ENCODE peak calls at places on chromosomes 16 and 17, in six cellular contexts. K is tibial nerve; M is CD8-positive, alpha-beta T cell; Q is HCT116; N is aorta; C is HFF-Myc. S is an unnamed sample.

GRCh38 chr16:51831595-51832352 is 680.7 kb upstream of the SALL1 start:
- DNase-seq in K (no peak), M (no peak), N (no peak), Q (no peak), C (no peak), S (no peak)

GRCh38 chr16:89006036-89006752 is 29.2 kb upstream of the CBFA2T3 start:
- DNase-seq in K (no peak), Q (no peak), C (no peak), N (peak), M (no peak), S (peak)

GRCh38 chr16:69865701-69866100 is 85.4 kb upstream of the CLEC18A start:
- DNase-seq in K (no peak), N (no peak), Q (no peak), M (no peak), C (no peak), S (no peak)

GRCh38 chr17:7476951-7477350 is 2.5 kb downstream of the ZBTB4 start:
- DNase-seq in Q (no peak), C (no peak), K (no peak), N (no peak), M (no peak), S (no peak)

GRCh38 chr17:75069783-75070182 is 18.0 kb upstream of the SLC16A5 start:
- DNase-seq in M (no peak), Q (no peak), K (no peak), N (peak), C (no peak), S (no peak)

GRCh38 chr17:957856-958421 is 21.6 kb downstream of the NXN start:
- DNase-seq in Q (no peak), K (no peak), N (peak), C (no peak), M (no peak), S (no peak)

GRCh38 chr16:13961099-13961811 is 41.3 kb downstream of the ERCC4 start:
- DNase-seq in Q (no peak), N (no peak), K (no peak), M (no peak), C (peak), S (no peak)

GRCh38 chr16:87416826-87417471 is 24.8 kb downstream of the MAP1LC3B start:
- DNase-seq in Q (no peak), N (peak), C (no peak), K (no peak), M (no peak), S (peak)

GRCh38 chr17:42548070-42548837 is 4.5 kb upstream of the HSD17B1 start:
- DNase-seq in Q (no peak), C (no peak), N (peak), K (no peak), M (peak), S (peak)

GRCh38 chr16:27290582-27290981 is 22.0 kb upstream of the NSMCE1 start:
- DNase-seq in K (no peak), Q (no peak), M (no peak), N (no peak), C (no peak), S (no peak)

GRCh38 chr17:63399316-63399715 is 46.8 kb downstream of the CYB561 start:
- DNase-seq in Q (no peak), C (peak), M (no peak), N (no peak), K (no peak), S (no peak)

GRCh38 chr17:42517516-42517915 is 18.5 kb upstream of the NAGLU start:
- DNase-seq in Q (peak), K (peak), M (peak), C (peak), N (peak), S (peak)

GRCh38 chr17:50559674-50560184 is 786 bp upstream of the CACNA1G start:
- DNase-seq in C (no peak), Q (peak), M (no peak), K (no peak), N (peak), S (no peak)

GRCh38 chr17:58269557-58270291 is 11.0 kb downstream of the MPO start:
- DNase-seq in Q (no peak), C (no peak), K (no peak), N (no peak), M (no peak), S (no peak)

GRCh38 chr17:77446959-77447634 is 306.3 kb downstream of the SEC14L1 start:
- DNase-seq in K (no peak), M (no peak), N (no peak), C (no peak), Q (no peak), S (no peak)

GRCh38 chr16:50002190-50002589 is 22.8 kb upstream of the CNEP1R1 start:
- DNase-seq in M (no peak), Q (no peak), C (no peak), N (no peak), K (no peak), S (no peak)

GRCh38 chr16:426115-426905 is 861 bp downstream of the RAB11FIP3 start:
- DNase-seq in N (peak), K (no peak), Q (no peak), M (no peak), C (no peak), S (no peak)

GRCh38 chr17:72588961-72589360 is 468.1 kb downstream of the SOX9 start:
- DNase-seq in M (no peak), N (no peak), C (no peak), Q (peak), K (no peak), S (peak)

GRCh38 chr17:50950002-50950877 is 84.1 kb upstream of the TOB1 start:
- DNase-seq in N (peak), M (peak), K (peak), Q (peak), C (peak), S (peak)

GRCh38 chr17:9120471-9120870 is 99.2 kb downstream of the NTN1 start:
- DNase-seq in M (no peak), Q (peak), K (no peak), N (peak), C (no peak), S (no peak)

GRCh38 chr16:77759821-77760220 is 28.5 kb upstream of the VAT1L start:
- DNase-seq in M (no peak), K (no peak), C (no peak), N (no peak), Q (no peak), S (no peak)

GRCh38 chr16:11964761-11965539 is at the start of gene TNFRSF17:
- DNase-seq in C (no peak), K (no peak), N (no peak), Q (no peak), M (no peak), S (no peak)

GRCh38 chr16:88856122-88856827 is 472 bp downstream of the GALNS start:
- DNase-seq in M (no peak), C (no peak), K (no peak), N (peak), Q (no peak), S (no peak)

GRCh38 chr17:5164465-5164864 is 27.2 kb downstream of the ZNF594 start:
- DNase-seq in M (no peak), N (no peak), C (no peak), Q (no peak), K (no peak), S (no peak)

GRCh38 chr17:71870546-71870862 is 250.3 kb upstream of the SOX9 start:
- DNase-seq in Q (no peak), C (no peak), M (no peak), N (no peak), K (no peak), S (peak)

GRCh38 chr17:40516581-40517285 is 15.3 kb upstream of the TNS4 start:
- DNase-seq in K (no peak), Q (peak), C (no peak), N (peak), M (peak), S (no peak)
- H3K4me3 ChIP-seq in K (no peak), Q (peak), C (no peak), N (no peak), M (peak), S (no peak)

GRCh38 chr16:81175325-81175891 is 63.1 kb upstream of the BCO1 start:
- DNase-seq in N (no peak), M (no peak), K (no peak), C (peak), Q (no peak), S (no peak)

GRCh38 chr16:81181013-81181720 is 57.3 kb upstream of the BCO1 start:
- DNase-seq in C (peak), K (peak), Q (peak), M (no peak), N (peak), S (peak)

GRCh38 chr16:81179219-81179618 is 59.3 kb upstream of the BCO1 start:
- DNase-seq in C (no peak), M (no peak), N (no peak), K (no peak), Q (no peak), S (no peak)

GRCh38 chr16:81185416-81185815 is 53.1 kb upstream of the BCO1 start:
- DNase-seq in N (no peak), K (no peak), M (no peak), C (no peak), Q (no peak), S (no peak)

DNA sequence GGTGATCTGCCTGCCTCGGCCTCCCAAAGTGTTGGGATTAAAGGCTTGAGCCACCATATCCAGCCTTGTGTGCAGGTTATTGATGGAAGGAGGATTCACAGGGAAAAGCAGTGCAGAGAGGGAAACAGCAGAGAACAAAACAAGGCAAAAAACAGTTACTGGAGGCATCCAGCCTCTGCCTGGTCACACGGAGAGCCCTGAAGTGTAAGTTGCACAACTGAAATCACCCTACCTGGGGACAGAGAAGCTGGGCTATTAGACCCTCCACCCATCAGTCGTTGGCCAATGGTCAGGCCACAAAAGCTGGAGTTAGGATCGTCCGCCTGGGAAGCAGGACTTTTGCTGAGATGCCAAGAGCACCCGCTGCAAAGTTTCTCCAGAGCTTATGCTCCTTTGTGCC is 57.9 kb upstream of the BCO1 start:
- DNase-seq in C (no peak), M (no peak), N (no peak), Q (no peak), K (no peak), S (no peak)
- H3K4me3 ChIP-seq in C (peak), M (no peak), N (no peak), Q (peak), K (no peak), S (no peak)

DNA sequence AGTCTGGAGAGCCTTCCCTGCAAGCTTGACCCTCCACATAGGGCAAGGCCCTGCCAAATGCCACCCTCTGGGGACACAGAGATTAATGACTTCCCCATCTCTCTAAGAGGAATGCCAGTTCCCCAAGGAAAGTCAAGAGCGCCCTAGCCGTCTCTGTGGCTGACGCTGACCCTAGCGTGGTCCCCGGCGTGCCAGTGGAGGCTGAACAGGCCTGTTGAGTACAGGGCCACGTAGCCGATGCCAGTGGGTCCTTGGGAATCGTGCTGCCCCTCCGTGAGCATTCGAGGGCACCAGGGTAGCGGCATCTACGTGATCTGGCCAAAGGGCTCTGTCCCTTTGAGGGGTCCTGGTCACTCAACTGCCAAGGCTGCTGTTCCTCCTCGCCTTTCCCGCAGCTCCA is 17.2 kb downstream of the TMEM204 start:
- DNase-seq in N (peak), C (no peak), M (no peak), Q (no peak), K (no peak), S (no peak)
- H3K4me3 ChIP-seq in N (no peak), C (no peak), M (no peak), Q (no peak), K (no peak), S (no peak)

GRCh38 chr16:56684926-56685590 is 2.8 kb downstream of the MT1X start:
- DNase-seq in C (no peak), N (no peak), K (no peak), Q (no peak), M (no peak), S (no peak)
- H3K4me3 ChIP-seq in C (no peak), N (no peak), K (no peak), Q (no peak), M (no peak), S (no peak)

DNA sequence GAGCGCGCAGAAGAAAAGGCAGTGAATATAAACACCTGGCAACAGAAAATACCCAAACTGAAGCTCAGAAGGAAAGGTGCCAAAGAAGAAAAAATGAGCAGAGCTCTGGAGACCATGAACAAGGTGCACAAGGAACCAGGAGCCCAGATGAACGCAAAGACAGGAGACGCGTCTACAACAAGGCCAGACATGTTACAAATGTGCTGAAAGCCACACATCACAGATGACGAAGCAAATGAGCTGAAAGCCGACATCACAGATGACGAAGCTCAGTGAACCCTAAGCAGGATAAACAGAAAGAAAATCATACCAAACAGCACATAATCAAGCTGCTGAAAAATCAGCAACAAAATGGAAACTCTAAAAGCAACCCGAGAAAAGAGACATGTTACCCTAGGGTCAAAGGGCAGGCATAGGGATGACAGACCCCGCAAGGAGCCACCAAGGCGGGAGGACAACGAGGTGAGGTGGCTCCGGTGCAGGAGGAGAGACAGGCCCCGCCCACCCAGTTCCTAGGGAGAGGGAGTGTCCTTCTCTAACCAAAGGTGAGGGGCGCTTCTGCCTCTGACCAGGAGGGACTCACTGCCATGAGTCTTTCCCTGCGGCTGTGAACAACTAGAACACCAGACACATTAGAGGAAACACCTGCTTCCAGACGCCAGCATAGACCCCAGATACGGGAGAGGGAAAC is 39.1 kb downstream of the CCDC57 start:
- DNase-seq in M (no peak), Q (no peak), C (no peak), K (no peak), N (no peak), S (no peak)
- H3K4me3 ChIP-seq in M (no peak), Q (no peak), C (no peak), K (no peak), N (no peak), S (no peak)